ENCODE peak calls at places on chromosomes 6 and 20, in seven cellular contexts. One of them, this sample, is unnamed.

GRCh38 chr6:33004940-33005339 is 4.5 kb downstream of the HLA-DOA start:
- DNase-seq in GM03348: no peak
- DNase-seq in IMR-90: no peak
- DNase-seq in activated CD4-positive, alpha-beta memory T cell treated with anti-CD3 and anti-CD28 coated beads for 36 hours: no peak
- DNase-seq in EL: no peak
- DNase-seq in CD4-positive, alpha-beta T cell: no peak
- DNase-seq in mucosa of descending colon: no peak
- DNase-seq in this sample: no peak

GRCh38 chr20:32252189-32252588 is 25.3 kb upstream of the KIF3B start:
- DNase-seq in GM03348: no peak
- DNase-seq in IMR-90: no peak
- DNase-seq in activated CD4-positive, alpha-beta memory T cell treated with anti-CD3 and anti-CD28 coated beads for 36 hours: peak
- DNase-seq in EL: no peak
- DNase-seq in CD4-positive, alpha-beta T cell: no peak
- DNase-seq in mucosa of descending colon: no peak
- DNase-seq in this sample: no peak

GRCh38 chr6:73665686-73666319 is 12.0 kb upstream of the SLC17A5 start:
- DNase-seq in GM03348: no peak
- DNase-seq in IMR-90: peak
- DNase-seq in activated CD4-positive, alpha-beta memory T cell treated with anti-CD3 and anti-CD28 coated beads for 36 hours: no peak
- DNase-seq in EL: peak
- DNase-seq in CD4-positive, alpha-beta T cell: no peak
- DNase-seq in mucosa of descending colon: peak
- DNase-seq in this sample: no peak

GRCh38 chr6:155270566-155271091 is 6.8 kb downstream of the CLDN20 start:
- DNase-seq in GM03348: no peak
- DNase-seq in IMR-90: no peak
- DNase-seq in activated CD4-positive, alpha-beta memory T cell treated with anti-CD3 and anti-CD28 coated beads for 36 hours: no peak
- DNase-seq in EL: no peak
- DNase-seq in CD4-positive, alpha-beta T cell: no peak
- DNase-seq in mucosa of descending colon: no peak
- DNase-seq in this sample: no peak

GRCh38 chr6:113645986-113646385 is 211.2 kb upstream of the MARCKS start:
- DNase-seq in GM03348: peak
- DNase-seq in IMR-90: no peak
- DNase-seq in activated CD4-positive, alpha-beta memory T cell treated with anti-CD3 and anti-CD28 coated beads for 36 hours: no peak
- DNase-seq in EL: no peak
- DNase-seq in CD4-positive, alpha-beta T cell: no peak
- DNase-seq in mucosa of descending colon: no peak
- DNase-seq in this sample: no peak

GRCh38 chr20:50870572-50871161 is 60.6 kb downstream of the ADNP start:
- DNase-seq in GM03348: no peak
- DNase-seq in IMR-90: peak
- DNase-seq in activated CD4-positive, alpha-beta memory T cell treated with anti-CD3 and anti-CD28 coated beads for 36 hours: no peak
- DNase-seq in EL: no peak
- DNase-seq in CD4-positive, alpha-beta T cell: no peak
- DNase-seq in mucosa of descending colon: no peak
- DNase-seq in this sample: no peak

GRCh38 chr6:79671605-79672266 is 40.6 kb downstream of the SH3BGRL2 start:
- DNase-seq in GM03348: no peak
- DNase-seq in IMR-90: peak
- DNase-seq in activated CD4-positive, alpha-beta memory T cell treated with anti-CD3 and anti-CD28 coated beads for 36 hours: peak
- DNase-seq in EL: no peak
- DNase-seq in CD4-positive, alpha-beta T cell: peak
- DNase-seq in mucosa of descending colon: peak
- DNase-seq in this sample: no peak

GRCh38 chr6:54624779-54625178 is 221.8 kb upstream of the FAM83B start:
- DNase-seq in GM03348: no peak
- DNase-seq in IMR-90: peak
- DNase-seq in activated CD4-positive, alpha-beta memory T cell treated with anti-CD3 and anti-CD28 coated beads for 36 hours: no peak
- DNase-seq in EL: peak
- DNase-seq in CD4-positive, alpha-beta T cell: no peak
- DNase-seq in mucosa of descending colon: no peak
- DNase-seq in this sample: no peak

GRCh38 chr20:50034567-50035170 is 51.9 kb downstream of the SNAI1 start:
- DNase-seq in GM03348: peak
- DNase-seq in IMR-90: peak
- DNase-seq in activated CD4-positive, alpha-beta memory T cell treated with anti-CD3 and anti-CD28 coated beads for 36 hours: no peak
- DNase-seq in EL: peak
- DNase-seq in CD4-positive, alpha-beta T cell: no peak
- DNase-seq in mucosa of descending colon: no peak
- DNase-seq in this sample: peak

GRCh38 chr6:117549606-117550005 is 52.7 kb downstream of the GOPC start:
- DNase-seq in GM03348: no peak
- DNase-seq in IMR-90: no peak
- DNase-seq in activated CD4-positive, alpha-beta memory T cell treated with anti-CD3 and anti-CD28 coated beads for 36 hours: peak
- DNase-seq in EL: no peak
- DNase-seq in CD4-positive, alpha-beta T cell: no peak
- DNase-seq in mucosa of descending colon: peak
- DNase-seq in this sample: no peak

GRCh38 chr6:3722211-3722621 is 29.3 kb downstream of the PXDC1 start:
- DNase-seq in GM03348: peak
- DNase-seq in IMR-90: peak
- DNase-seq in activated CD4-positive, alpha-beta memory T cell treated with anti-CD3 and anti-CD28 coated beads for 36 hours: no peak
- DNase-seq in EL: no peak
- DNase-seq in CD4-positive, alpha-beta T cell: no peak
- DNase-seq in mucosa of descending colon: no peak
- DNase-seq in this sample: no peak

GRCh38 chr20:57736738-57737347 is 27.0 kb upstream of the PMEPA1 start:
- DNase-seq in GM03348: no peak
- DNase-seq in IMR-90: no peak
- DNase-seq in activated CD4-positive, alpha-beta memory T cell treated with anti-CD3 and anti-CD28 coated beads for 36 hours: no peak
- DNase-seq in EL: no peak
- DNase-seq in CD4-positive, alpha-beta T cell: no peak
- DNase-seq in mucosa of descending colon: no peak
- DNase-seq in this sample: no peak

GRCh38 chr6:34514593-34515472 is 41.3 kb downstream of the SPDEF start:
- DNase-seq in GM03348: peak
- DNase-seq in IMR-90: peak
- DNase-seq in activated CD4-positive, alpha-beta memory T cell treated with anti-CD3 and anti-CD28 coated beads for 36 hours: no peak
- DNase-seq in EL: peak
- DNase-seq in CD4-positive, alpha-beta T cell: no peak
- DNase-seq in mucosa of descending colon: no peak
- DNase-seq in this sample: no peak

GRCh38 chr20:969868-970267 is 32.2 kb downstream of the RSPO4 start:
- DNase-seq in GM03348: no peak
- DNase-seq in IMR-90: no peak
- DNase-seq in activated CD4-positive, alpha-beta memory T cell treated with anti-CD3 and anti-CD28 coated beads for 36 hours: no peak
- DNase-seq in EL: no peak
- DNase-seq in CD4-positive, alpha-beta T cell: no peak
- DNase-seq in mucosa of descending colon: no peak
- DNase-seq in this sample: no peak

GRCh38 chr6:16840291-16840690 is 79.0 kb upstream of the ATXN1 start:
- DNase-seq in GM03348: no peak
- DNase-seq in IMR-90: no peak
- DNase-seq in activated CD4-positive, alpha-beta memory T cell treated with anti-CD3 and anti-CD28 coated beads for 36 hours: peak
- DNase-seq in EL: peak
- DNase-seq in CD4-positive, alpha-beta T cell: no peak
- DNase-seq in mucosa of descending colon: no peak
- DNase-seq in this sample: no peak

GRCh38 chr6:89853068-89853467 is 23.4 kb downstream of the CASP8AP2 start:
- DNase-seq in GM03348: peak
- DNase-seq in IMR-90: peak
- DNase-seq in activated CD4-positive, alpha-beta memory T cell treated with anti-CD3 and anti-CD28 coated beads for 36 hours: no peak
- DNase-seq in EL: peak
- DNase-seq in CD4-positive, alpha-beta T cell: no peak
- DNase-seq in mucosa of descending colon: no peak
- DNase-seq in this sample: no peak

This sample was measured in coronary artery.